ENCODE peak calls at places on chromosome 21, in eight cellular contexts. K, L, W, C, S, G, V and Q are unnamed samples.

GRCh38 chr21:46002841-46003574 is 21.4 kb downstream of the COL6A1 start:
- DNase-seq in K (no peak), L (no peak), W (no peak), C (no peak), S (no peak), G (no peak), V (no peak), Q (no peak)

GRCh38 chr21:32834825-32835224 is 63.3 kb upstream of the PAXBP1 start:
- DNase-seq in K (no peak), L (no peak), W (no peak), C (no peak), S (no peak), G (no peak), V (peak), Q (no peak)

GRCh38 chr21:25979845-25980433 is 190.6 kb downstream of the APP start:
- DNase-seq in K (no peak), L (no peak), W (no peak), C (no peak), S (no peak), G (no peak), V (no peak), Q (no peak)

GRCh38 chr21:16007933-16008332 is 278.2 kb downstream of the USP25 start:
- DNase-seq in K (no peak), L (no peak), W (no peak), C (no peak), S (peak), G (no peak), V (no peak), Q (no peak)

GRCh38 chr21:14690886-14691285 is 144.8 kb upstream of the SAMSN1 start:
- DNase-seq in K (no peak), L (no peak), W (no peak), C (no peak), S (peak), G (no peak), V (no peak), Q (no peak)

GRCh38 chr21:44704636-44705001 is 6.8 kb downstream of the TSPEAR start:
- DNase-seq in K (no peak), L (no peak), W (no peak), C (no peak), S (no peak), G (peak), V (peak), Q (no peak)

GRCh38 chr21:14678987-14679574 is 133.0 kb upstream of the SAMSN1 start:
- DNase-seq in K (no peak), L (no peak), W (no peak), C (no peak), S (no peak), G (no peak), V (no peak), Q (no peak)

GRCh38 chr21:28473530-28474225 is 519.0 kb downstream of the LTN1 start:
- DNase-seq in K (no peak), L (no peak), W (no peak), C (no peak), S (peak), G (no peak), V (no peak), Q (no peak)

GRCh38 chr21:35426484-35426883 is 377.4 kb upstream of the RUNX1 start:
- DNase-seq in K (no peak), L (no peak), W (no peak), C (no peak), S (no peak), G (no peak), V (no peak), Q (no peak)

GRCh38 chr21:15138475-15138874 is 73.7 kb upstream of the NRIP1 start:
- DNase-seq in K (no peak), L (no peak), W (no peak), C (peak), S (no peak), G (no peak), V (no peak), Q (no peak)